ENCODE peak calls at places on chromosomes 5 and 9, in six cellular contexts. C, A, T, G, O and S are unnamed samples.

GRCh38 chr5:36153727-36154126 is 1.8 kb downstream of the SKP2 start:
- DNase-seq in G (no peak), T (no peak), A (peak), C (no peak), O (no peak), S (no peak)

GRCh38 chr9:16032799-16033198 is 480.0 kb downstream of the CCDC171 start:
- DNase-seq in A (peak), C (no peak), O (peak), G (no peak), T (no peak), S (peak)

GRCh38 chr9:12874395-12874794 is 99.6 kb downstream of the LURAP1L start:
- DNase-seq in T (no peak), A (no peak), C (no peak), G (no peak), O (no peak), S (no peak)

GRCh38 chr5:92374859-92375258 is 991.7 kb upstream of the ARRDC3 start:
- DNase-seq in C (no peak), A (no peak), T (no peak), G (no peak), O (no peak), S (no peak)

GRCh38 chr9:33880562-33881089 is 63.7 kb downstream of the UBE2R2 start:
- DNase-seq in G (no peak), C (no peak), A (no peak), T (no peak), O (no peak), S (no peak)

GRCh38 chr5:143244000-143244736 is 159.3 kb downstream of the NR3C1 start:
- DNase-seq in C (peak), O (peak), G (peak), A (peak), T (no peak), S (peak)

GRCh38 chr5:34460496-34460895 is 195.6 kb upstream of the RAI14 start:
- DNase-seq in T (no peak), G (no peak), C (no peak), O (peak), A (peak), S (no peak)

GRCh38 chr9:132214027-132214622 is 52.3 kb downstream of the NTNG2 start:
- DNase-seq in T (no peak), A (peak), C (peak), O (peak), G (peak), S (peak)

GRCh38 chr9:22139261-22139660 is 130.2 kb upstream of the CDKN2B start:
- DNase-seq in T (no peak), G (no peak), C (no peak), O (no peak), A (no peak), S (no peak)

GRCh38 chr5:111887706-111888105 is 130.7 kb upstream of the NREP start:
- DNase-seq in C (no peak), O (peak), A (no peak), G (no peak), T (no peak), S (peak)
- H3K4me3 ChIP-seq in C (no peak), O (no peak), A (no peak), G (no peak), T (no peak), S (no peak)

DNA sequence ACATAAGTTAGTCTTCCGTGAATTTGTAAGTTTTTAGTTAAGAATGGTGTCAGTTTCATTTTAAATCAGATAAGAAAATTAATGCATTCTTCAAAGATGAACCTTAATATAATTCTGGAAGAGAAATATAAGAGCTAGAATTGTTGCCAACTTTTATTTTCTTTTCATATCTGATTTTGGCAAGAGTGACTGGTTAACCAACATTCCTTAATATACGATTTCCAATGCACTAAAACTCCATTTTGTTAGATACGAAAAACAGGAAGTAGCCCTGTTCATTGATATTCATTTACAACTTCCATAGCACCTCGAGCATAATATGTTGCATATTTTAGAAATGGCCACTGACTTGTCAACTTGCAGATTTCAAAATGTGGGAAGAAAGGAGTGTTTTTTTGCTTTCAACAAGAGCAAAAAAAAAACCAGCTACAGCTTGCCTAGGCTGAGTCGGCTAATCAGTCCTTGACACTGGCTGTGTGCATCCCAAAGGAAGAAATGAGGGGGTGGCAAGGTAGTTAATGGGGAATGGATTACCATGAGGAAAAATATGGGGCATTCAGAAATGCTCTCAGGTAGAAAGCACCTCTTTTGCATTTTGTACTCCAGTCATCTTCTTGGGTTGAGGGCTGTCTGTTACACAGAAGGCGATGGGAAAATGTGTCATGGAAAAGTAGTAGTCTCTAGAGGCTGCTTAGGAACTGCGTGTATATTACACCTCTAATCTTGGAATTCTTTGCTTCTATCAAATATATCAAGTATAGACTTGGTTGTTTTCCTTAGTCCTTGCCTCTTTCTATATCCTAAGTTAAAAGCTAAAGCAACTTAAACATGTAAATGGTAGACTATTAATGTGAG is 3.9 kb downstream of the MAP3K1 start:
- DNase-seq in A (no peak), G (no peak), O (peak), C (no peak), T (no peak), S (no peak)
- H3K4me3 ChIP-seq in A (peak), G (peak), O (peak), C (peak), T (peak), S (peak)

DNA sequence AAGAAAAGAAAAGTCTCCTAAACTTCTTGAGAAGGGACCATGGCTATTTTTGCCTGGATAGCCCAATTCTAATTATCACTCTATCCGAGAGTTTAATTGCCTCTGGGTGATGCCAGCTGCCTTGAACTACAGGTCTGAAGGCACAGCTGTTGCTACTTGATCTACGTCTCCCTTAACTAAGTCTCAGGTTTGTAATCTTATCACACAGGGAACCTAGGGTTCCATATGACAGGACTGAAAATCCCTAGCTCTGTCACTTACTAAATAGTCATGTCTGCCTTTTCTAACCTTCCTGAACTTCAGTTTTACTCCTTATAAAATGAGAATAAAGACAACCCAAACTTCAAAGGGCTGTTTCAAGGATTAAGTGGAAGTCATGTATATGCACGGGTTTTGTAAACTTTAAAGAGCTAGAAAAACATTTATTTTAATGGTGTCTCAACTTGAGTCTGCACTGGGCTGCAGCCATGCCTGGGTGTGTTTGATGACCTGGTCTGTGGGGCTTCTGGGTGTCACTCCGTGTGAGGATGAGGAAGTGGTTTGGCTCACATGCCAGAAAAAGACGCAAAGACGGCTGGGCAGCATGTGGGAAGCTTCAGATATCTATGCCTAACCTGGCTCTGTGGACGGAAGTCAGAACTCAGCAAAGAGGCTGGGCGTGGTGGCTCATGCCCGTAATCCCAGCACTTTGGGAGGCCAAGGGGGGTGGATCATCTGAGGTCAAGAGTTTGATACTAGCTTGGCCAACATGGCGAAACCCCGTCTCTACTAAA is 129.3 kb upstream of the SLC44A1 start:
- DNase-seq in C (no peak), A (peak), G (peak), T (no peak), O (peak), S (peak)
- H3K4me3 ChIP-seq in C (no peak), A (no peak), G (no peak), T (no peak), O (no peak), S (no peak)

GRCh38 chr5:177493795-177494355 is 3.5 kb downstream of the PDLIM7 start:
- DNase-seq in O (no peak), A (no peak), T (no peak), C (no peak), G (no peak), S (no peak)
- H3K4me3 ChIP-seq in O (no peak), A (peak), T (no peak), C (peak), G (peak), S (peak)

GRCh38 chr9:135989157-135989556 is 28.0 kb upstream of the UBAC1 start:
- DNase-seq in A (no peak), C (no peak), T (no peak), G (no peak), O (no peak), S (no peak)

GRCh38 chr9:135990468-135991429 is 29.6 kb upstream of the UBAC1 start:
- DNase-seq in A (peak), O (peak), T (no peak), C (no peak), G (no peak), S (peak)

GRCh38 chr9:135991771-135992170 is 30.6 kb upstream of the UBAC1 start:
- DNase-seq in G (no peak), A (no peak), T (no peak), C (no peak), O (no peak), S (no peak)

GRCh38 chr9:135988493-135988892 is 27.3 kb upstream of the UBAC1 start:
- DNase-seq in O (no peak), A (no peak), C (no peak), T (no peak), G (no peak), S (no peak)

DNA sequence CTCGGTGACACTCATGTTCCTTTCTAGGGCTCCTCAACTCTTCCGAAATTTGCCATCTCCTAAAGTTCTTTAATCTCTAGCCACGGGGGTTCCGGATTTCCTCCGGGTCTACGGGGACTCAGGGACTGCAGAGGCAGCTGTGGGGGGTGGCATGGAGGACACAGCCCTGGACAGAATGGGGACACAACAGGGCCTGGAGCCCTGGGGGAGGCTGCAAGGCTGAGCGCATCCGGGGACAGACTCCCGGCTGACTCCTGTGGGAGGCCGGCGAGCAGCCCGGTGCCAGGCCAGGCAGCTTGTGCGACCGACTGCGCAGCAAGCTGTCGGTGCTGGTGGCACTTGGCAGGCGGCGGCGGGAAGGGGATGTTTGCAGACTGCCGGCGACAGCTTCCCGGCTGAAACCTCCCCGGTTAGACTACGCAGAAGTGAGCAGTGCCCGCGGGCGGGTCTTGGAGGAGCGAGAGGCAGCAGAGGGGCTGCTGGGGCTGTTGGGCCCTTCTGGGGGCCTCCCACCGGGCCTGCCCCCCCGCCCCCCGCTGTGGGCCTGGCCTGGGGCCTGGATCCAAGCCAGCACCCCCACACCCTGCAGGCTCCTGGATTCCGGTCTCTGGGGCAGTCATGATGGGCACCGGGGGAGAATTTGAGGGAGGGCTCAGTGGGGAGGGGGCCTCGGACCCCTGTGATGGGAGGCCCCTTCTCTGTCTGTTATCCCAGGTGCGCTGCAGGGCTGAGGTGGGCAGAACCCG is 28.7 kb upstream of the UBAC1 start:
- DNase-seq in O (no peak), C (peak), A (no peak), G (no peak), T (no peak), S (no peak)
- H3K4me3 ChIP-seq in O (no peak), C (no peak), A (no peak), G (no peak), T (peak), S (no peak)

DNA sequence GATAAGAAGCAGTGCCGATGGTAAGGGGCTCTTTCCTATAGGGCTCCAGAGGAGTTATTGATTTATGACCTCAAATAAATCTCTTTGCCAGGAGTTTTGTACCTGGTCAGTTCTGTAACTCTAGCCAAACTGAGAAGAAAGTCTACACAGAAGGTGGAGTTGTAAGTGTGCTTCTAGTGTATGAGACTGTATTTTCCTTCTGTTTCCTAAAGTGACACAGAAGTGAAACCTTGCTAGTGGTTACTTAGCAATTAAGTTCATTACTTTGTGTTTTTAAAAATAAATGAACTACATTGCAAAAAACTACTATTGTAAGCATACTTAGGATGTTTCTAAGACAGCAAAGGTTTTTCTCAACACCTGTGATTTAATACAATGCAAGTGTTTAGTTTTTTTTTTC is 48.7 kb upstream of the ACTBL2 start:
- DNase-seq in O (no peak), C (no peak), T (no peak), G (no peak), A (no peak), S (no peak)
- H3K4me3 ChIP-seq in O (no peak), C (no peak), T (no peak), G (no peak), A (no peak), S (no peak)

GRCh38 chr9:125705893-125706292 is 1.1 kb downstream of the MAPKAP1 start:
- DNase-seq in T (no peak), A (no peak), O (no peak), C (no peak), G (no peak), S (no peak)
- H3K4me3 ChIP-seq in T (no peak), A (peak), O (peak), C (peak), G (peak), S (peak)